ENCODE peak calls at places on chromosomes 3 and 15, in eight cellular contexts. O, U, J, I, L, P, H and W are unnamed samples.

GRCh38 chr3:152350139-152350538 is 81.4 kb downstream of the MBNL1 start:
- DNase-seq in O (no peak), U (no peak), J (no peak), I (no peak), L (no peak), P (no peak), H (no peak), W (no peak)

GRCh38 chr3:39317571-39318169 is 11.8 kb upstream of the CCR8 start:
- DNase-seq in O (no peak), U (no peak), J (no peak), I (no peak), L (no peak), P (no peak), H (no peak), W (no peak)

GRCh38 chr3:5264093-5264610 is 76.6 kb downstream of the EDEM1 start:
- DNase-seq in O (no peak), U (no peak), J (no peak), I (no peak), L (no peak), P (no peak), H (no peak), W (no peak)

GRCh38 chr3:112333002-112333385 is at the start of gene CD200:
- DNase-seq in O (no peak), U (peak; percentile 52), J (peak; percentile 81), I (peak; percentile 12), L (peak; percentile 82), P (no peak), H (no peak), W (peak; percentile 44)

GRCh38 chr3:140050977-140051957 is 116.3 kb downstream of the CLSTN2 start:
- DNase-seq in O (no peak), U (no peak), J (peak; percentile 12), I (no peak), L (peak; percentile 52), P (peak; percentile 16), H (no peak), W (no peak)

GRCh38 chr15:68739390-68740075 is 81.2 kb downstream of the ANP32A start:
- DNase-seq in O (no peak), U (no peak), J (no peak), I (no peak), L (no peak), P (no peak), H (no peak), W (no peak)

GRCh38 chr3:127097009-127097350 is 96.0 kb upstream of the PRR23E start:
- DNase-seq in O (no peak), U (no peak), J (no peak), I (no peak), L (peak; percentile 21), P (no peak), H (no peak), W (no peak)

GRCh38 chr3:112640864-112641751 is at the start of gene CCDC80:
- DNase-seq in O (peak; percentile 67), U (no peak), J (no peak), I (no peak), L (no peak), P (no peak), H (peak; percentile 68), W (no peak)

GRCh38 chr15:72319360-72319984 is 485 bp downstream of the CELF6 start:
- DNase-seq in O (peak; percentile 86), U (no peak), J (no peak), I (no peak), L (peak; percentile 85), P (peak; percentile 75), H (no peak), W (peak; percentile 88)

GRCh38 chr3:69232447-69232846 is 110.1 kb upstream of the LMOD3 start:
- DNase-seq in O (no peak), U (no peak), J (no peak), I (no peak), L (no peak), P (peak; percentile 15), H (no peak), W (no peak)

GRCh38 chr15:74432968-74433591 is 678 bp downstream of the SEMA7A start:
- DNase-seq in O (no peak), U (no peak), J (no peak), I (no peak), L (no peak), P (peak; percentile 49), H (no peak), W (no peak)

GRCh38 chr3:85838921-85839320 is 880.1 kb downstream of the CADM2 start:
- DNase-seq in O (no peak), U (no peak), J (peak; percentile 68), I (no peak), L (no peak), P (no peak), H (peak; percentile 19), W (no peak)

GRCh38 chr3:186365202-186365974 is 3.4 kb upstream of the DGKG start:
- DNase-seq in O (no peak), U (peak; percentile 9), J (no peak), I (no peak), L (no peak), P (no peak), H (no peak), W (no peak)

GRCh38 chr3:71468311-71469130 is 115.0 kb downstream of the FOXP1 start:
- DNase-seq in O (no peak), U (no peak), J (no peak), I (no peak), L (no peak), P (no peak), H (no peak), W (no peak)

GRCh38 chr3:23909324-23909723 is 7.5 kb downstream of the NKIRAS1 start:
- DNase-seq in O (no peak), U (no peak), J (no peak), I (no peak), L (no peak), P (no peak), H (no peak), W (no peak)

GRCh38 chr15:71357357-71357756 is 242.1 kb downstream of the THSD4 start:
- DNase-seq in O (no peak), U (no peak), J (no peak), I (no peak), L (no peak), P (no peak), H (no peak), W (peak; percentile 54)

GRCh38 chr3:95626107-95626506 is 1188.3 kb upstream of the EPHA6 start:
- DNase-seq in O (no peak), U (no peak), J (no peak), I (no peak), L (no peak), P (no peak), H (no peak), W (no peak)

GRCh38 chr3:124978627-124979026 is 44.1 kb upstream of the MUC13 start:
- DNase-seq in O (no peak), U (no peak), J (no peak), I (no peak), L (no peak), P (no peak), H (no peak), W (no peak)

GRCh38 chr15:60000824-60001641 is 3.1 kb upstream of the FOXB1 start:
- DNase-seq in O (no peak), U (no peak), J (no peak), I (no peak), L (no peak), P (no peak), H (no peak), W (no peak)

GRCh38 chr3:193771736-193772135 is 178.7 kb downstream of the OPA1 start:
- DNase-seq in O (no peak), U (no peak), J (no peak), I (no peak), L (no peak), P (no peak), H (no peak), W (no peak)

GRCh38 chr3:31752305-31753049 is 219.8 kb downstream of the STT3B start:
- DNase-seq in O (no peak), U (no peak), J (no peak), I (no peak), L (no peak), P (no peak), H (no peak), W (no peak)

GRCh38 chr15:67897646-67898045 is 57.8 kb upstream of the RNU6-1 start:
- DNase-seq in O (no peak), U (no peak), J (no peak), I (no peak), L (no peak), P (peak; percentile 18), H (peak; percentile 28), W (no peak)

GRCh38 chr3:141128126-141128777 is 77.1 kb downstream of the SPSB4 start:
- DNase-seq in O (no peak), U (no peak), J (no peak), I (no peak), L (peak; percentile 6), P (no peak), H (no peak), W (no peak)